ENCODE peak calls at places on chromosomes 13 and 19, in ten cellular contexts. X is uterus; U is left kidney; C is T-helper 17 cell; E is GM23248; J is upper lobe of left lung; B is effector CD4-positive, alpha-beta T cell; F is NCI-H1694 treated with DMSO at 0.1 percent for 48 hours; O is H54; G is activated gamma-delta T cell treated with anti-CD3 and anti-CD28 coated beads, Interleukin-2, amount 50 U/mL, for 16 hours. D is an unnamed sample.

GRCh38 chr19:40811478-40812341 is 12.7 kb downstream of the EGLN2 start:
- DNase-seq in B (no peak), E (no peak), F (no peak), J (peak), U (peak), C (no peak), O (no peak), G (no peak), X (no peak), D (no peak)

GRCh38 chr13:93296584-93296983 is 70.0 kb downstream of the GPC6 start:
- DNase-seq in O (no peak), J (no peak), G (no peak), B (no peak), F (no peak), C (no peak), U (no peak), X (no peak), E (no peak), D (no peak)

GRCh38 chr19:1811472-1811894 is 593 bp downstream of the ATP8B3 start:
- DNase-seq in E (peak), J (peak), U (peak), F (no peak), O (peak), X (peak), G (no peak), B (peak), C (peak), D (no peak)

GRCh38 chr13:101474419-101474957 is 22.0 kb downstream of the ITGBL1 start:
- DNase-seq in B (no peak), C (no peak), X (no peak), U (peak), J (no peak), F (no peak), E (peak), G (no peak), O (no peak), D (no peak)

GRCh38 chr19:15563325-15563794 is 51.7 kb upstream of the CYP4F8 start:
- DNase-seq in U (peak), X (no peak), O (no peak), G (no peak), F (no peak), E (peak), C (no peak), B (no peak), J (peak), D (no peak)

GRCh38 chr19:57171551-57172081 is 4.3 kb upstream of the DUXA start:
- DNase-seq in U (peak), B (peak), C (peak), J (peak), O (peak), F (no peak), E (peak), X (peak), G (peak), D (peak)

GRCh38 chr19:44602071-44602470 is 11.3 kb upstream of the IGSF23 start:
- DNase-seq in B (no peak), E (no peak), C (no peak), F (no peak), X (no peak), G (no peak), O (no peak), U (no peak), J (no peak), D (no peak)

GRCh38 chr19:34404109-34404909 is at the start of gene PDCD2L:
- DNase-seq in G (peak), O (peak), E (peak), U (peak), F (peak), C (peak), J (peak), B (peak), X (peak), D (peak)

GRCh38 chr13:33279898-33280549 is 5.5 kb downstream of the STARD13 start:
- DNase-seq in X (no peak), F (peak), U (no peak), C (no peak), J (no peak), O (no peak), E (peak), B (no peak), G (no peak), D (no peak)

D was measured in D341Med.